ENCODE peak calls at places on chromosomes 3 and 15, in nine cellular contexts. G is mucosa of descending colon; L is heart right ventricle; F is prostate gland; Y is Panc1; J is breast epithelium; V is naive thymus-derived CD4-positive, alpha-beta T cell; R is OCI-LY7; P is IMR-90. M is an unnamed sample. For H3K4me1, the result is how much of the 10 kb centered on the place peaks cover.

GRCh38 chr3:26106119-26106690 is 316.3 kb downstream of the OXSM start:
- DNase-seq in P (no peak), R (no peak), J (no peak), Y (no peak), F (no peak), G (no peak), L (no peak), V (no peak), M (no peak)

GRCh38 chr15:39770748-39771689 is 11.6 kb downstream of the FSIP1 start:
- DNase-seq in R (no peak), F (no peak), V (no peak), P (peak), J (no peak), L (no peak), G (no peak), Y (no peak), M (no peak)

GRCh38 chr3:184542577-184542976 is 19.0 kb upstream of the EPHB3 start:
- DNase-seq in R (no peak), F (no peak), G (no peak), Y (no peak), V (no peak), L (no peak), P (no peak), J (no peak), M (no peak)

GRCh38 chr3:127200086-127200691 is 7.3 kb downstream of the PRR23E start:
- DNase-seq in P (no peak), Y (no peak), V (no peak), F (no peak), J (no peak), R (no peak), G (no peak), L (no peak), M (no peak)

GRCh38 chr3:9101286-9101685 is 138.0 kb upstream of the RAD18 start:
- DNase-seq in G (no peak), P (no peak), J (no peak), L (no peak), Y (no peak), F (no peak), V (no peak), R (no peak), M (no peak)

GRCh38 chr3:123498761-123499160 is 49.9 kb upstream of the ADCY5 start:
- DNase-seq in P (no peak), L (no peak), Y (no peak), J (no peak), V (no peak), R (no peak), F (no peak), G (no peak), M (no peak)

GRCh38 chr3:30355622-30356021 is 250.8 kb upstream of the TGFBR2 start:
- DNase-seq in Y (no peak), R (peak), F (no peak), L (no peak), P (peak), J (no peak), G (no peak), V (no peak), M (no peak)

GRCh38 chr3:126118591-126118990 is 34.7 kb upstream of the SLC41A3 start:
- DNase-seq in R (no peak), Y (no peak), J (no peak), P (no peak), G (no peak), F (no peak), V (no peak), L (no peak), M (no peak)

GRCh38 chr3:23324745-23325144 is 121.6 kb downstream of the UBE2E2 start:
- DNase-seq in J (no peak), R (peak), P (peak), F (no peak), L (no peak), G (no peak), Y (no peak), V (peak), M (no peak)

GRCh38 chr15:68783226-68784054 is 37.3 kb downstream of the ANP32A start:
- DNase-seq in F (peak), J (no peak), L (peak), Y (peak), R (peak), P (no peak), V (peak), G (peak), M (no peak)

GRCh38 chr15:60390231-60390630 is 7.6 kb downstream of the ANXA2 start:
- DNase-seq in P (no peak), G (no peak), R (no peak), J (no peak), F (no peak), Y (no peak), V (no peak), L (no peak), M (no peak)

GRCh38 chr3:23480324-23480704 is 277.2 kb downstream of the UBE2E2 start:
- DNase-seq in F (no peak), R (no peak), L (no peak), G (no peak), P (no peak), J (no peak), V (no peak), Y (no peak), M (peak)

GRCh38 chr3:98967758-98968157 is 66.3 kb upstream of the DCBLD2 start:
- DNase-seq in F (no peak), V (no peak), P (no peak), Y (no peak), G (no peak), L (no peak), J (no peak), R (no peak), M (no peak)

GRCh38 chr15:35040339-35041255 is 44.5 kb downstream of the NANOGP8 start:
- DNase-seq in F (no peak), Y (no peak), L (no peak), R (no peak), V (no peak), J (no peak), P (no peak), G (no peak), M (no peak)

DNA sequence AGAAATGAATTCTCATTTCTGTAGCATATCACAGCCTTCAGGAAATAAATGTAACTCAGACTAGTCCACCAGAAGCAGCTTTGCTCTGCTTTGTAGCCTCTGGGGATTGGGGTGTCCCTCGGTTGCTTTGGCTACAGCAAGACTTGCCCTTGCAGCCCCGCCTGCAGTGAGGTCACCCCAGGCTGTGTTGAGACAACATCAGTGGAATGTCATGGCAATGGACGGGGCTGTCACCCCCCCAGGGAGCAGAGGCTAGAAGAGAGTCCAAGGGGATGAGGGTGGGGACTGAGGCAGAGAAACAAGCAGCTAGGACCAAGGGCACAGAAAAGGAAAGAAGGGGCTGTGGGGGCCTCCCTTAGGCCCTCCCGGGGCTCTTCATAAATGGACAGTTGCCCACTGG is 854 bp downstream of the CLEC3B start:
- DNase-seq in P (peak), G (peak), R (no peak), J (no peak), Y (no peak), F (no peak), V (no peak), L (peak), M (peak)
- H3K4me3 ChIP-seq in P (no peak), G (no peak), R (no peak), J (peak), Y (no peak), F (no peak), V (no peak), L (peak), M (peak)

DNA sequence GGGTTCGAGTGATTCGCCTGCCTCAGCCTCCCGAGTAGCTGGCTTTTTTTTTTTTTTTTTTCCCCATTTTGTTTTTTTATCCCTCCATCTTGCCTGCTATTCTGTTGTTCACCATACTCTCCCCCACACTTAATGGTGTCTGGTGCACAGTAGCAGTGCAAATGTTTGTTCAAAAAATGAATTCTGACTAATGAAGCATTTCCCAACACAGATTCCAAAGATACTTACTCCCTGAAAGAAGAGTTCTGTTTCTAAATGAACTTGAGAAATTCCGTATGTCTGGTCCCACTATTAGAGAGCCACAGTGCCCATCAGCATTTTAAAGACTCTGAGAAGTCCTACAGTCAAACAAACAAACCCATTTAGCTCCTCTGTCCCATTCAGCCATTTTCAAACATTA is 9.5 kb downstream of the EDEM1 start:
- DNase-seq in L (no peak), Y (no peak), R (no peak), F (no peak), P (peak), V (no peak), J (no peak), G (no peak), M (no peak)
- H3K4me1 ChIP-seq in L (under half), Y (under half), R (half or more), F (under half), P (under half), V (half or more), J (under half), G (under half), M (under half)

GRCh38 chr15:74430510-74430951 is 3.2 kb downstream of the SEMA7A start:
- DNase-seq in Y (no peak), L (no peak), F (no peak), V (no peak), R (no peak), G (no peak), J (no peak), P (no peak), M (peak)
- H3K4me3 ChIP-seq in Y (no peak), L (no peak), F (no peak), V (no peak), R (no peak), G (no peak), J (no peak), P (no peak), M (no peak)

GRCh38 chr3:177068967-177069366 is 128.3 kb downstream of the TBL1XR1 start:
- DNase-seq in R (no peak), L (no peak), Y (no peak), P (no peak), J (no peak), G (no peak), F (no peak), V (no peak), M (no peak)

GRCh38 chr3:177069514-177070329 is 127.6 kb downstream of the TBL1XR1 start:
- DNase-seq in L (no peak), Y (no peak), P (peak), J (no peak), F (no peak), G (no peak), R (no peak), V (no peak), M (no peak)

GRCh38 chr3:177065285-177066028 is 131.8 kb downstream of the TBL1XR1 start:
- DNase-seq in F (no peak), P (no peak), J (no peak), G (no peak), L (no peak), Y (no peak), R (no peak), V (no peak), M (no peak)

GRCh38 chr3:177062052-177062732 is 135.1 kb downstream of the TBL1XR1 start:
- DNase-seq in R (no peak), L (no peak), J (no peak), P (peak), F (no peak), G (no peak), V (no peak), Y (no peak), M (no peak)

GRCh38 chr3:177066068-177066467 is 131.2 kb downstream of the TBL1XR1 start:
- DNase-seq in L (no peak), V (no peak), F (no peak), R (no peak), J (no peak), G (no peak), P (no peak), Y (no peak), M (no peak)
- H3K4me1 ChIP-seq in L (under half), V (under half), F (under half), R (under half), J (under half), G (under half), P (under half), Y (under half), M (under half)

DNA sequence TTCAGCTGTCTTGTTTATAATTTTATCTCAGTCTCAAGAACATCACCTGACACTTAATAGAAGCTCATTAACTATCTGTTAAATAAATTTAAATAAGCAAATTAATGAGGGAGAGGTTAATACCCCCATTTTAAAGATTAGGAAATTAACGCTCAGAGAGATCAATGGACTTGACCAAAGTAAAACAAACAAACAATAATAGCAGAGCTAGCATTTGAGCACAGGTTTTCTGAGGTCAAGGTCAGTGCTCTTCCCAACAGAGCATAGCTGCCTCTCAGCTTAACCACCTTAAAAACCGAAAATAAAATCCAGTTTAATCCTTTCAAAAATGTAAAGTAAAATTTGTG is 196.6 kb upstream of the BCL6 start:
- DNase-seq in G (no peak), R (no peak), Y (no peak), L (no peak), V (no peak), J (no peak), F (no peak), P (no peak), M (no peak)
- H3K4me3 ChIP-seq in G (no peak), R (peak), Y (no peak), L (no peak), V (no peak), J (no peak), F (no peak), P (no peak), M (no peak)

GRCh38 chr3:173796865-173797264 is 399.3 kb downstream of the NLGN1 start:
- DNase-seq in G (no peak), R (no peak), J (no peak), Y (no peak), V (no peak), L (no peak), F (no peak), P (no peak), M (no peak)
- H3K4me1 ChIP-seq in G (under half), R (under half), J (under half), Y (under half), V (under half), L (under half), F (under half), P (under half), M (under half)

GRCh38 chr3:153221748-153222162 is 59.7 kb downstream of the RAP2B start:
- DNase-seq in L (peak), F (no peak), G (peak), R (no peak), J (peak), P (peak), V (peak), Y (peak), M (no peak)
- H3K4me3 ChIP-seq in L (no peak), F (no peak), G (no peak), R (no peak), J (no peak), P (no peak), V (peak), Y (peak), M (peak)

DNA sequence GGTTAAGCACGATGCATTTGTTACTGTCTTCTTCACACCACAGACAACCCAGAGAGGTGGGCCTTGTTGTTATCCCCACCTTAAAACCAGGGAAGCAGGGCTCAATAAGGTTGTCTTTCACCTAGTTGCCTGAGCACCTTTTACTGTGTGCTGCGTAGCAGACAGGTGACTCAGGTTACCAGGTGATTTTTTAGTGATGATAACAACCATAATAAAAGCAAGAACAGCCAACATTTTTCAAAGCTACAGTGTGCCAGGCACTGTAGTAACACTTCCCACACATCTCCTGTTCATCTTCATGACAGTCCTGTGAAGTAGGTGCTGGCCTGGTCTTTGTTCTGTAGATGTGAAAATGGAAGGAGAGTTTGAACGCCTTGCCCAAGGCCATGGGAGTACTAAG is 132.2 kb downstream of the SLC25A26 start:
- DNase-seq in J (no peak), L (no peak), Y (no peak), P (no peak), F (no peak), R (no peak), G (no peak), V (no peak), M (no peak)
- H3K4me1 ChIP-seq in J (under half), L (under half), Y (under half), P (under half), F (under half), R (under half), G (under half), V (under half), M (under half)

GRCh38 chr15:62394079-62394478 is 229.0 kb upstream of the C2CD4B start:
- DNase-seq in Y (no peak), V (no peak), L (no peak), P (peak), J (no peak), R (no peak), G (no peak), F (no peak), M (no peak)
- H3K4me3 ChIP-seq in Y (no peak), V (no peak), L (no peak), P (no peak), J (no peak), R (no peak), G (no peak), F (no peak), M (no peak)

DNA sequence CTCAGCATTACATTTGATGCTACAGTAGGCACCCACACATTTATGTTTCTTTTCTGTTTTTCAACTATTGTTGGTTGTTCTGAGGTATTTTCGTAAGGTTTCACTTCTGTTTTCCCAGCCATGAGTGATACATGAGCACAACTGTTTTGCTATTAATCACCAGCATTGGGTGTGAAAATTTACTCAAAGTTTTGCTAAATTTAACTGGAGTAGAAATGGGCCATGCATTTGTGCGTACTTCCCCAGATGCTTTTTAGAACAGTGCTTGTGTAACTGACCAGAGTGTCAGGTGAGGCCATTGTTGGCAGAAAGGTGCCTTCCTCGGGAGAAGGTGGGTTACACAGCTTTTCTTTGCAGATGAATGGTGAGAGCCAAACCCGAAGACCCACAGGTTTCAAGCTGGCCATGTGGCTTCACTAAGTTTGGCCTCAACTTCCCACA is 70.4 kb downstream of the ST6GAL1 start:
- DNase-seq in P (no peak), L (no peak), R (peak), F (no peak), Y (no peak), G (no peak), J (no peak), V (no peak), M (no peak)
- H3K4me1 ChIP-seq in P (under half), L (under half), R (half or more), F (under half), Y (under half), G (under half), J (under half), V (under half), M (under half)

M was measured in kidney.